ENCODE peak calls at places on chromosomes 16 and 17, in ten cellular contexts. K is heart right ventricle; V is heart left ventricle; C is neuronal stem cell; S is activated CD4-positive, alpha-beta T cell treated with anti-CD3 and anti-CD28 coated beads, Interleukin-2, amount 50 U/mL, for 1 hour; D is CD4-positive, alpha-beta T cell; G is activated T-helper 1 cell treated with Interleukin-2 at 50 U/mL for 16 hours; Y is nephron progenitor cell; W is CMK; X is uterus. N is an unnamed sample.

GRCh38 chr17:77380411-77381184 is 239.8 kb downstream of the SEC14L1 start:
- DNase-seq in K (no peak), V (no peak), C (no peak), S (no peak), D (no peak), G (no peak), Y (no peak), W (no peak), X (no peak), N (no peak)

GRCh38 chr17:11996722-11997146 is 541 bp downstream of the ZNF18 start:
- DNase-seq in K (no peak), V (no peak), C (no peak), S (no peak), D (no peak), G (peak), Y (no peak), W (no peak), X (no peak), N (no peak)

GRCh38 chr16:51881731-51882130 is 665.2 kb downstream of the TOX3 start:
- DNase-seq in K (no peak), V (no peak), C (no peak), S (no peak), D (no peak), G (no peak), Y (no peak), W (no peak), X (no peak), N (no peak)

GRCh38 chr17:45940293-45940692 is 45.9 kb downstream of the MAPT start:
- DNase-seq in K (no peak), V (no peak), C (no peak), S (no peak), D (no peak), G (no peak), Y (no peak), W (no peak), X (no peak), N (no peak)

GRCh38 chr17:32319548-32319905 is 22.4 kb downstream of the C17orf75 start:
- DNase-seq in K (peak), V (peak), C (peak), S (peak), D (peak), G (peak), Y (peak), W (peak), X (peak), N (no peak)

GRCh38 chr16:28098959-28099945 is 35.7 kb upstream of the GSG1L start:
- DNase-seq in K (no peak), V (peak), C (no peak), S (no peak), D (no peak), G (no peak), Y (no peak), W (no peak), X (no peak), N (no peak)

GRCh38 chr17:82244413-82245140 is 15.7 kb downstream of the SLC16A3 start:
- DNase-seq in K (no peak), V (peak), C (no peak), S (no peak), D (no peak), G (no peak), Y (no peak), W (no peak), X (peak), N (no peak)

GRCh38 chr16:4686497-4687210 is 6.7 kb upstream of the NUDT16L1 start:
- DNase-seq in K (no peak), V (peak), C (no peak), S (no peak), D (no peak), G (no peak), Y (no peak), W (no peak), X (no peak), N (no peak)

GRCh38 chr16:89953671-89954406 is 5.3 kb downstream of the DEF8 start:
- DNase-seq in K (no peak), V (no peak), C (no peak), S (no peak), D (no peak), G (no peak), Y (no peak), W (no peak), X (no peak), N (no peak)

GRCh38 chr16:47359478-47359877 is 101.4 kb downstream of the ITFG1 start:
- DNase-seq in K (no peak), V (no peak), C (no peak), S (no peak), D (no peak), G (no peak), Y (no peak), W (no peak), X (no peak), N (no peak)

GRCh38 chr16:14202697-14203096 is 131.6 kb downstream of the MRTFB start:
- DNase-seq in K (no peak), V (no peak), C (no peak), S (no peak), D (no peak), G (no peak), Y (no peak), W (no peak), X (no peak), N (no peak)

GRCh38 chr17:31564883-31565297 is 173.4 kb downstream of the RAB11FIP4 start:
- DNase-seq in K (no peak), V (no peak), C (no peak), S (no peak), D (no peak), G (no peak), Y (no peak), W (no peak), X (peak), N (no peak)

GRCh38 chr16:29198731-29199521 is 207.6 kb downstream of the NPIPB11 start:
- DNase-seq in K (no peak), V (peak), C (no peak), S (no peak), D (no peak), G (no peak), Y (no peak), W (no peak), X (peak), N (no peak)

GRCh38 chr16:80742331-80742730 is 62.1 kb downstream of the CDYL2 start:
- DNase-seq in K (no peak), V (no peak), C (no peak), S (no peak), D (no peak), G (no peak), Y (no peak), W (no peak), X (no peak), N (no peak)

GRCh38 chr16:68363847-68364600 is 53.2 kb downstream of the PRMT7 start:
- DNase-seq in K (no peak), V (no peak), C (no peak), S (no peak), D (no peak), G (no peak), Y (no peak), W (no peak), X (no peak), N (no peak)

GRCh38 chr16:86294535-86294934 is 215.8 kb upstream of the FOXF1 start:
- DNase-seq in K (no peak), V (no peak), C (no peak), S (no peak), D (no peak), G (no peak), Y (no peak), W (no peak), X (no peak), N (no peak)

GRCh38 chr17:66777689-66778225 is 57.2 kb upstream of the CACNG5 start:
- DNase-seq in K (no peak), V (no peak), C (no peak), S (no peak), D (no peak), G (no peak), Y (no peak), W (no peak), X (no peak), N (no peak)

GRCh38 chr17:67276075-67276474 is 31.1 kb upstream of the HELZ start:
- DNase-seq in K (no peak), V (no peak), C (no peak), S (no peak), D (no peak), G (no peak), Y (no peak), W (no peak), X (no peak), N (no peak)

GRCh38 chr16:4306439-4307214 is 9.2 kb upstream of the GLIS2 start:
- DNase-seq in K (no peak), V (no peak), C (no peak), S (peak), D (peak), G (peak), Y (peak), W (no peak), X (peak), N (no peak)

GRCh38 chr17:32015245-32016013 is 8.2 kb downstream of the LRRC37B start:
- DNase-seq in K (no peak), V (no peak), C (no peak), S (no peak), D (no peak), G (no peak), Y (peak), W (no peak), X (no peak), N (no peak)